ENCODE peak calls at places on chromosomes 12 and 14, in eight cellular contexts. A, U, T, Q, M, I, W and J are unnamed samples.
A peak's percentile ranks its signal among the peaks of the same experiment; 100 is the strongest.

GRCh38 chr14:31465113-31465512 is 7.8 kb upstream of the DTD2 start:
- DNase-seq in W (no peak), I (no peak), A (no peak), U (no peak), T (no peak), Q (peak; percentile 70), M (peak; percentile 64), J (no peak)

GRCh38 chr12:80400591-80400991 is 43.4 kb upstream of the PTPRQ start:
- DNase-seq in U (no peak), I (no peak), T (peak; percentile 12), Q (no peak), M (peak; percentile 34), W (peak; percentile 65), A (no peak), J (no peak)

GRCh38 chr14:61699092-61699491 is 3.8 kb downstream of the HIF1A start:
- DNase-seq in U (peak; percentile 34), M (no peak), W (no peak), I (no peak), T (no peak), Q (no peak), A (no peak), J (no peak)

GRCh38 chr12:56635539-56636117 is 5.5 kb upstream of the BAZ2A start:
- DNase-seq in I (no peak), Q (no peak), M (no peak), A (no peak), W (peak; percentile 37), T (no peak), U (no peak), J (no peak)

GRCh38 chr12:94640134-94640928 is 10.0 kb downstream of the TMCC3 start:
- DNase-seq in M (peak; percentile 91), W (no peak), Q (peak; percentile 93), U (peak; percentile 96), T (no peak), A (no peak), I (no peak), J (no peak)

GRCh38 chr14:61177279-61178225 is 103.6 kb downstream of the TMEM30B start:
- DNase-seq in A (no peak), Q (no peak), U (peak; percentile 26), W (peak; percentile 49), T (no peak), I (no peak), M (peak; percentile 62), J (no peak)

GRCh38 chr14:75513911-75514672 is 8.2 kb upstream of the BATF start:
- DNase-seq in I (no peak), W (peak; percentile 21), T (no peak), Q (no peak), M (no peak), A (no peak), U (no peak), J (no peak)

GRCh38 chr14:37047996-37048395 is 124.4 kb downstream of the SLC25A21 start:
- DNase-seq in M (no peak), U (peak; percentile 50), T (no peak), I (no peak), A (no peak), W (no peak), Q (no peak), J (no peak)

GRCh38 chr12:14849664-14850063 is 6.3 kb upstream of the ART4 start:
- DNase-seq in W (no peak), U (no peak), T (no peak), Q (peak; percentile 65), M (peak; percentile 30), I (no peak), A (no peak), J (no peak)

GRCh38 chr12:65885312-65885711 is 61.0 kb downstream of the HMGA2 start:
- DNase-seq in W (no peak), M (peak; percentile 49), I (no peak), A (no peak), T (no peak), U (no peak), Q (no peak), J (no peak)

GRCh38 chr14:24411468-24412454 is 13.0 kb downstream of the NYNRIN start:
- DNase-seq in M (peak; percentile 72), Q (peak; percentile 51), U (peak; percentile 61), I (peak; percentile 78), T (no peak), A (no peak), W (peak; percentile 84), J (no peak)

GRCh38 chr14:58072288-58073071 is 79.5 kb downstream of the ARMH4 start:
- DNase-seq in U (peak; percentile 79), M (peak; percentile 78), W (peak; percentile 83), I (no peak), T (no peak), A (no peak), Q (peak; percentile 64), J (no peak)

GRCh38 chr14:77071938-77072388 is 26.1 kb upstream of the CIPC start:
- DNase-seq in Q (peak; percentile 20), W (no peak), M (peak; percentile 19), I (no peak), A (no peak), U (peak; percentile 80), T (no peak), J (no peak)

GRCh38 chr14:85387181-85387580 is 142.8 kb upstream of the FLRT2 start:
- DNase-seq in W (no peak), M (no peak), T (no peak), Q (peak; percentile 9), U (no peak), I (no peak), A (no peak), J (no peak)

GRCh38 chr12:1634149-1634548 is 5.1 kb downstream of the WNT5B start:
- DNase-seq in T (no peak), W (no peak), I (no peak), Q (no peak), M (no peak), A (no peak), U (no peak), J (no peak)

GRCh38 chr14:105577339-105577861 is 51.0 kb downstream of the TMEM121 start:
- DNase-seq in W (no peak), M (no peak), I (no peak), A (no peak), U (no peak), Q (no peak), T (no peak), J (peak; percentile 64)

GRCh38 chr12:104064842-104065441 is 611 bp downstream of the HCFC2 start:
- DNase-seq in U (peak; percentile 22), Q (no peak), M (peak; percentile 10), I (no peak), T (peak; percentile 25), A (no peak), W (peak; percentile 21), J (no peak)

GRCh38 chr14:63088865-63089264 is 43.6 kb upstream of the KCNH5 start:
- DNase-seq in Q (no peak), T (no peak), A (no peak), U (no peak), W (no peak), I (no peak), M (no peak), J (no peak)

GRCh38 chr14:63091394-63091996 is 46.2 kb upstream of the KCNH5 start:
- DNase-seq in T (no peak), W (peak; percentile 57), I (no peak), Q (no peak), A (no peak), M (no peak), U (no peak), J (no peak)
- TF ChIP-seq CTCF in T (no peak), W (peak; percentile 51), I (no peak), Q (no peak), A (no peak), M (no peak), U (no peak), J (no peak)

DNA sequence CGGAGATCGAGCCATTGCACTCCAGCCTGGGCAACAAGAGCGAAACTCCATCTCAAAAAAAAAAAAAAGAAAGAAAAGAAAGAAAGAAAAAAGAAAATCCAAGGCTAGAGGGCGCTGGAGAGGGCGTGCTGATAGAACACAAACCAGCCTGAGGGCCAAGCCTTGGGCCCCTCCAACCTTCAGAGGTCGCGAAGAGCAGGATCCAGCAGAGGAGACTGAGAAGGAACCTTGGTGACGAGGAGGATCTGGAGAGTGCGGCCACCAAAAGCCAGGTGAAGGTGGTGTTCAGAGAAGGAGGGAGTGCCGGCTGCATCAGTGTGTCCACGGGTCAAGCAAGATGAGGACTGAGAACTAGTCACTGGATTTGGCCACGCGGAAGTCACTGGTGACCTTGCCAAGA is 4.1 kb upstream of the DYNC1H1 start:
- DNase-seq in A (no peak), U (no peak), I (no peak), Q (no peak), T (no peak), W (peak; percentile 77), M (no peak), J (no peak)
- TF ChIP-seq CTCF in A (no peak), U (peak; percentile 40), I (peak; percentile 50), Q (peak; percentile 70), T (peak; percentile 46), W (peak; percentile 61), M (peak; percentile 58), J (peak; percentile 54)

GRCh38 chr14:89814126-89814525 is 140.4 kb downstream of the EFCAB11 start:
- DNase-seq in W (no peak), U (no peak), Q (no peak), T (no peak), I (no peak), M (no peak), A (no peak), J (no peak)

GRCh38 chr14:89807905-89808304 is 146.6 kb downstream of the EFCAB11 start:
- DNase-seq in A (no peak), T (no peak), M (no peak), U (no peak), W (peak; percentile 73), Q (no peak), I (no peak), J (no peak)

GRCh38 chr14:89813485-89814080 is 140.9 kb downstream of the EFCAB11 start:
- DNase-seq in T (no peak), I (no peak), U (no peak), W (peak; percentile 67), A (no peak), Q (peak; percentile 95), M (peak; percentile 52), J (no peak)

GRCh38 chr14:89807151-89807550 is 147.4 kb downstream of the EFCAB11 start:
- DNase-seq in I (no peak), M (peak; percentile 19), U (no peak), A (no peak), Q (no peak), T (no peak), W (no peak), J (no peak)

DNA sequence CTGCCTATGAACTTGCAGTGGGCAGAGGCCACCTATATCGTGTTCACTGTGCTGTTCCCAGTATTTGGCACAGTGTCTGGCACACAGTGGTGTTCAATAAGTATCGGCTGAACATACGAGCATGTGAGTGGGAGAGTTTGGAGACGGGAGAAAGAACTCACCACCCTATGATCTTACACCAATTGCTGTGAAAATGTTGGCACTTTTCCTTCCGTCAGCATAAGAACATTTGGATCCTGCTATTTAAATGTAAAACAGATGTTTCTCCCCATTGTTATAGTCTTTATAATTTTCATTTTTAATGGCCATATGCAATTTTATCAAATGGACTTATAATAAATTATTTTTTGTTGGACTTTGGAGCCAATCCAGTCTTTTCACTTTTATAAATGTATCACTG is 144.4 kb downstream of the EFCAB11 start:
- DNase-seq in M (peak; percentile 42), U (no peak), A (no peak), I (no peak), W (no peak), Q (no peak), T (no peak), J (no peak)
- TF ChIP-seq CTCF in M (no peak), U (no peak), A (no peak), I (no peak), W (no peak), Q (no peak), T (no peak), J (no peak)

GRCh38 chr14:50117456-50117855 is 1.1 kb upstream of the VCPKMT start:
- DNase-seq in A (no peak), U (no peak), T (no peak), W (no peak), Q (no peak), M (no peak), I (no peak), J (no peak)
- TF ChIP-seq CTCF in A (no peak), U (no peak), T (no peak), W (no peak), Q (no peak), M (no peak), I (no peak), J (no peak)